ENCODE peak calls at places on chromosomes 2 and 18, in five cellular contexts. F is activated naive CD4-positive, alpha-beta T cell treated with anti-CD3 and anti-CD28 coated beads, Interleukin-2, amount 10 ng/mL, durations not matched to agents 7 days and 5 days; T is A673; G is HCEC 1CT; D is GM03348. S is an unnamed sample.

GRCh38 chr2:86622878-86623548 is 652 bp downstream of the RNF103 start:
- DNase-seq in F (peak; percentile 67), G (peak; percentile 23), T (peak; percentile 35), D (peak; percentile 88), S (peak; percentile 76)

GRCh38 chr2:212845941-212846340 is 305.5 kb downstream of the IKZF2 start:
- DNase-seq in F (no peak), T (no peak), D (peak; percentile 22), G (peak; percentile 76), S (no peak)

GRCh38 chr2:238107525-238108422 is 7.6 kb downstream of the ESPNL start:
- DNase-seq in D (no peak), T (no peak), G (no peak), F (peak; percentile 23), S (no peak)

GRCh38 chr2:219469186-219469724 is 29.4 kb upstream of the GMPPA start:
- DNase-seq in G (peak; percentile 66), T (no peak), D (peak; percentile 83), F (no peak), S (peak; percentile 54)

GRCh38 chr18:69400976-69401474 is 337 bp downstream of the DOK6 start:
- DNase-seq in T (peak; percentile 43), G (peak; percentile 16), F (no peak), D (peak; percentile 69), S (no peak)

GRCh38 chr18:45951021-45951714 is 16.0 kb downstream of the EPG5 start:
- DNase-seq in G (peak; percentile 89), D (peak; percentile 35), F (no peak), T (peak; percentile 33), S (peak; percentile 82)

GRCh38 chr2:11995381-11995947 is 249.0 kb downstream of the LPIN1 start:
- DNase-seq in G (peak; percentile 74), D (peak; percentile 75), T (no peak), F (no peak), S (peak; percentile 47)

GRCh38 chr2:25473758-25474335 is 132.1 kb upstream of the DNMT3A start:
- DNase-seq in G (no peak), D (no peak), F (no peak), T (peak; percentile 91), S (peak; percentile 63)

GRCh38 chr2:11330457-11331142 is 13.8 kb downstream of the ROCK2 start:
- DNase-seq in D (no peak), G (peak; percentile 15), F (no peak), T (no peak), S (no peak)

GRCh38 chr2:166539340-166540162 is 45.5 kb upstream of the SCN7A start:
- DNase-seq in G (peak; percentile 65), D (peak; percentile 57), T (peak; percentile 84), F (peak; percentile 20), S (peak; percentile 91)

GRCh38 chr2:218257390-218257981 is 3.3 kb upstream of the GPBAR1 start:
- DNase-seq in F (peak; percentile 66), T (peak; percentile 71), D (peak; percentile 55), G (no peak), S (peak; percentile 48)

GRCh38 chr2:192208848-192209247 is 14.1 kb upstream of the TMEFF2 start:
- DNase-seq in D (no peak), G (peak; percentile 61), F (no peak), T (no peak), S (no peak)

GRCh38 chr2:235649418-235649817 is 155.6 kb downstream of the AGAP1 start:
- DNase-seq in D (no peak), G (no peak), T (no peak), F (no peak), S (no peak)

GRCh38 chr2:64453710-64454315 is at the start of gene LGALSL:
- DNase-seq in F (peak; percentile 61), D (peak; percentile 88), T (no peak), G (peak; percentile 3), S (peak; percentile 76)

GRCh38 chr2:239760596-239760995 is 264.5 kb downstream of the NDUFA10 start:
- DNase-seq in G (no peak), T (no peak), F (no peak), D (no peak), S (no peak)

GRCh38 chr2:28447943-28448737 is 47.7 kb upstream of the PLB1 start:
- DNase-seq in G (peak; percentile 89), D (peak; percentile 83), T (peak; percentile 19), F (no peak), S (peak; percentile 73)

GRCh38 chr2:119028327-119029174 is 86.6 kb downstream of the MARCO start:
- DNase-seq in G (no peak), D (peak; percentile 56), F (no peak), T (peak; percentile 46), S (peak; percentile 33)

GRCh38 chr2:117933884-117934354 is 80.0 kb downstream of the CCDC93 start:
- DNase-seq in G (no peak), T (no peak), D (no peak), F (no peak), S (no peak)

GRCh38 chr2:210546424-210547223 is 9.8 kb upstream of the CPS1 start:
- DNase-seq in G (no peak), F (no peak), D (no peak), T (no peak), S (no peak)

GRCh38 chr2:238059505-238059904 is 1.3 kb upstream of the SCLY start:
- DNase-seq in F (no peak), D (no peak), G (no peak), T (no peak), S (no peak)